ENCODE peak calls at places on chromosomes 6 and 20, in five cellular contexts. One of them, this sample, is unnamed.

GRCh38 chr6:107186047-107186446 is 70.7 kb upstream of the BEND3 start:
- DNase-seq in neuronal stem cell: no peak
- DNase-seq in fibroblast of lung: no peak
- DNase-seq in left ventricle myocardium inferior: no peak
- DNase-seq in GM23248: no peak
- DNase-seq in this sample: no peak

GRCh38 chr6:164168595-164168994 is 754.1 kb downstream of the QKI start:
- DNase-seq in GM23248: no peak
- DNase-seq in fibroblast of lung: no peak
- DNase-seq in left ventricle myocardium inferior: no peak
- DNase-seq in neuronal stem cell: no peak
- DNase-seq in this sample: no peak

GRCh38 chr20:3910868-3911267 is 21.7 kb downstream of the PANK2 start:
- DNase-seq in GM23248: no peak
- DNase-seq in fibroblast of lung: no peak
- DNase-seq in left ventricle myocardium inferior: no peak
- DNase-seq in neuronal stem cell: no peak
- DNase-seq in this sample: no peak

GRCh38 chr6:99905209-99906106 is 88.6 kb downstream of the MCHR2 start:
- DNase-seq in GM23248: peak; percentile 73
- DNase-seq in neuronal stem cell: peak; percentile 31
- DNase-seq in fibroblast of lung: peak; percentile 33
- DNase-seq in left ventricle myocardium inferior: no peak
- DNase-seq in this sample: no peak

GRCh38 chr20:55172310-55173002 is 697.1 kb downstream of the DOK5 start:
- DNase-seq in left ventricle myocardium inferior: no peak
- DNase-seq in GM23248: no peak
- DNase-seq in fibroblast of lung: no peak
- DNase-seq in neuronal stem cell: no peak
- DNase-seq in this sample: no peak

GRCh38 chr6:166904101-166904746 is 52.1 kb downstream of the RNASET2 start:
- DNase-seq in fibroblast of lung: no peak
- DNase-seq in GM23248: no peak
- DNase-seq in left ventricle myocardium inferior: no peak
- DNase-seq in neuronal stem cell: peak; percentile 17
- DNase-seq in this sample: no peak

GRCh38 chr6:54335871-54336270 is 27.6 kb downstream of the TINAG start:
- DNase-seq in left ventricle myocardium inferior: no peak
- DNase-seq in fibroblast of lung: peak; percentile 95
- DNase-seq in GM23248: peak; percentile 92
- DNase-seq in neuronal stem cell: no peak
- DNase-seq in this sample: no peak

GRCh38 chr6:89082439-89082838 is 1.9 kb downstream of the PNRC1 start:
- DNase-seq in fibroblast of lung: peak; percentile 47
- DNase-seq in neuronal stem cell: no peak
- DNase-seq in left ventricle myocardium inferior: no peak
- DNase-seq in GM23248: peak; percentile 54
- DNase-seq in this sample: no peak

GRCh38 chr6:151021878-151022277 is 156.4 kb downstream of the MTHFD1L start:
- DNase-seq in fibroblast of lung: peak; percentile 49
- DNase-seq in GM23248: no peak
- DNase-seq in left ventricle myocardium inferior: no peak
- DNase-seq in neuronal stem cell: no peak
- DNase-seq in this sample: no peak

GRCh38 chr6:33317418-33317667 is 201 bp downstream of the ZBTB22 start:
- DNase-seq in GM23248: no peak
- DNase-seq in left ventricle myocardium inferior: no peak
- DNase-seq in neuronal stem cell: no peak
- DNase-seq in fibroblast of lung: no peak
- DNase-seq in this sample: no peak

GRCh38 chr6:132253906-132254305 is 147.4 kb downstream of the MOXD1 start:
- DNase-seq in GM23248: no peak
- DNase-seq in fibroblast of lung: no peak
- DNase-seq in left ventricle myocardium inferior: no peak
- DNase-seq in neuronal stem cell: no peak
- DNase-seq in this sample: no peak
- H3K4me1 ChIP-seq in GM23248: peaks cover 11% of the 10 kb centered on the region
- H3K4me1 ChIP-seq in fibroblast of lung: no peaks in the 10 kb centered on the region
- H3K4me1 ChIP-seq in left ventricle myocardium inferior: no peaks in the 10 kb centered on the region
- H3K4me1 ChIP-seq in neuronal stem cell: no peaks in the 10 kb centered on the region
- H3K4me1 ChIP-seq in this sample: no peaks in the 10 kb centered on the region

GRCh38 chr6:25222006-25222715 is 57.0 kb upstream of the CARMIL1 start:
- DNase-seq in neuronal stem cell: no peak
- DNase-seq in fibroblast of lung: no peak
- DNase-seq in left ventricle myocardium inferior: no peak
- DNase-seq in GM23248: no peak
- DNase-seq in this sample: no peak
- H3K4me1 ChIP-seq in neuronal stem cell: peaks cover 19% of the 10 kb centered on the region
- H3K4me1 ChIP-seq in fibroblast of lung: no peaks in the 10 kb centered on the region
- H3K4me1 ChIP-seq in left ventricle myocardium inferior: peaks cover 39% of the 10 kb centered on the region
- H3K4me1 ChIP-seq in GM23248: peaks cover 23% of the 10 kb centered on the region
- H3K4me1 ChIP-seq in this sample: peaks cover 20% of the 10 kb centered on the region

GRCh38 chr6:2558861-2559811 is 191.6 kb downstream of the MYLK4 start:
- DNase-seq in neuronal stem cell: no peak
- DNase-seq in left ventricle myocardium inferior: no peak
- DNase-seq in GM23248: no peak
- DNase-seq in fibroblast of lung: no peak
- DNase-seq in this sample: no peak
- H3K4me1 ChIP-seq in neuronal stem cell: peaks cover 3% of the 10 kb centered on the region
- H3K4me1 ChIP-seq in left ventricle myocardium inferior: peaks cover 15% of the 10 kb centered on the region
- H3K4me1 ChIP-seq in GM23248: no peaks in the 10 kb centered on the region
- H3K4me1 ChIP-seq in fibroblast of lung: no peaks in the 10 kb centered on the region
- H3K4me1 ChIP-seq in this sample: no peaks in the 10 kb centered on the region

GRCh38 chr20:41047279-41047974 is 18.8 kb downstream of the TOP1 start:
- DNase-seq in GM23248: peak; percentile 16
- DNase-seq in fibroblast of lung: no peak
- DNase-seq in left ventricle myocardium inferior: no peak
- DNase-seq in neuronal stem cell: no peak
- DNase-seq in this sample: no peak
- H3K4me1 ChIP-seq in GM23248: peaks cover 56% of the 10 kb centered on the region
- H3K4me1 ChIP-seq in fibroblast of lung: peaks cover 24% of the 10 kb centered on the region
- H3K4me1 ChIP-seq in left ventricle myocardium inferior: peaks cover 100% of the 10 kb centered on the region
- H3K4me1 ChIP-seq in neuronal stem cell: peaks cover 21% of the 10 kb centered on the region
- H3K4me1 ChIP-seq in this sample: peaks cover 75% of the 10 kb centered on the region